ENCODE peak calls at places on chromosomes 3 and 15, in nine cellular contexts. I, H, P, X, W, A, R, J and T are unnamed samples. For H3K4me1, the result is how much of the 10 kb centered on the place peaks cover.

GRCh38 chr3:14410501-14411165 is 8.2 kb downstream of the SLC6A6 start:
- DNase-seq in X (no peak), W (no peak), R (peak), J (peak), A (peak), H (no peak), P (no peak), I (no peak), T (peak)

GRCh38 chr15:59299919-59300617 is 72.6 kb downstream of the MYO1E start:
- DNase-seq in R (peak), P (peak), I (peak), A (peak), J (peak), X (peak), H (no peak), W (peak), T (peak)

GRCh38 chr15:42037650-42038049 is 16.8 kb upstream of the PLA2G4E start:
- DNase-seq in P (peak), H (no peak), W (peak), I (no peak), A (no peak), X (peak), R (no peak), J (no peak), T (no peak)

GRCh38 chr3:133418361-133418760 is 18.5 kb downstream of the BFSP2 start:
- DNase-seq in R (no peak), I (no peak), W (no peak), X (no peak), J (no peak), H (no peak), A (no peak), P (no peak), T (no peak)

GRCh38 chr3:81743096-81744025 is 18.1 kb downstream of the GBE1 start:
- DNase-seq in A (peak), H (no peak), J (peak), X (no peak), P (no peak), W (peak), R (peak), I (no peak), T (peak)

GRCh38 chr3:39941941-39942340 is 132.5 kb downstream of the MYRIP start:
- DNase-seq in P (no peak), J (no peak), A (no peak), X (no peak), I (no peak), R (no peak), W (no peak), H (no peak), T (no peak)

GRCh38 chr3:184110316-184110725 is 13.5 kb downstream of the HTR3E start:
- DNase-seq in P (peak), R (no peak), A (peak), X (no peak), I (no peak), H (peak), J (no peak), W (no peak), T (peak)

GRCh38 chr3:167716920-167717319 is 17.8 kb downstream of the PDCD10 start:
- DNase-seq in W (no peak), I (no peak), X (no peak), R (no peak), J (no peak), P (peak), A (no peak), H (no peak), T (no peak)

GRCh38 chr15:59532770-59533379 is 78.7 kb upstream of the GCNT3 start:
- DNase-seq in J (no peak), P (peak), W (no peak), A (no peak), R (peak), X (no peak), I (no peak), H (no peak), T (peak)

GRCh38 chr15:57462391-57462790 is 86.1 kb downstream of the CGNL1 start:
- DNase-seq in P (no peak), R (no peak), J (no peak), X (no peak), W (no peak), I (no peak), H (no peak), A (no peak), T (no peak)

GRCh38 chr15:74958320-74958907 is 1.8 kb upstream of the RPP25 start:
- DNase-seq in J (peak), I (peak), X (peak), R (peak), P (peak), H (peak), W (peak), A (no peak), T (peak)

GRCh38 chr3:115580566-115580965 is 42.7 kb upstream of the GAP43 start:
- DNase-seq in P (no peak), R (no peak), A (no peak), J (no peak), W (no peak), H (no peak), X (no peak), I (no peak), T (no peak)

GRCh38 chr3:152241142-152242067 is 27.3 kb upstream of the MBNL1 start:
- DNase-seq in X (no peak), J (no peak), W (no peak), R (no peak), H (no peak), P (no peak), A (peak), I (no peak), T (no peak)

GRCh38 chr15:63338170-63338569 is 43.5 kb downstream of the CA12 start:
- DNase-seq in W (no peak), I (no peak), R (peak), A (peak), P (no peak), H (no peak), J (no peak), X (no peak), T (no peak)

GRCh38 chr3:169886671-169887070 is 16.9 kb upstream of the LRRC31 start:
- DNase-seq in R (no peak), A (peak), W (peak), I (peak), J (peak), H (no peak), P (no peak), X (no peak), T (no peak)

GRCh38 chr3:46110701-46111493 is 83.6 kb upstream of the XCR1 start:
- DNase-seq in P (peak), I (no peak), R (peak), J (peak), W (no peak), H (no peak), X (no peak), A (peak), T (peak)

GRCh38 chr3:23129062-23129461 is 74.1 kb upstream of the UBE2E2 start:
- DNase-seq in R (no peak), H (no peak), X (no peak), J (no peak), I (no peak), P (no peak), W (no peak), A (no peak), T (no peak)

GRCh38 chr15:60423540-60423939 is 25.8 kb upstream of the ANXA2 start:
- DNase-seq in P (no peak), H (no peak), W (no peak), X (no peak), A (peak), J (no peak), I (no peak), R (peak), T (peak)

GRCh38 chr3:140727886-140728285 is 50.0 kb downstream of the TRIM42 start:
- DNase-seq in I (no peak), H (no peak), A (no peak), X (no peak), P (no peak), J (no peak), W (no peak), R (no peak), T (no peak)

GRCh38 chr15:79540551-79540950 is 108.4 kb downstream of the MINAR1 start:
- DNase-seq in I (no peak), H (no peak), W (no peak), X (no peak), R (no peak), P (no peak), J (no peak), A (no peak), T (no peak)

GRCh38 chr3:12948891-12949711 is 107.7 kb upstream of the RPL32 start:
- DNase-seq in P (no peak), H (no peak), I (no peak), R (peak), J (peak), X (no peak), W (no peak), A (peak), T (peak)

GRCh38 chr3:49461443-49462171 is 8.5 kb upstream of the DAG1 start:
- DNase-seq in A (no peak), R (peak), W (no peak), H (peak), J (no peak), P (peak), X (no peak), I (peak), T (no peak)

GRCh38 chr15:66110788-66111187 is 142.8 kb downstream of the MEGF11 start:
- DNase-seq in I (no peak), H (no peak), J (no peak), P (no peak), X (no peak), R (no peak), W (no peak), A (no peak), T (no peak)

GRCh38 chr3:173513123-173513522 is 115.6 kb downstream of the NLGN1 start:
- DNase-seq in H (no peak), W (no peak), A (no peak), I (no peak), R (no peak), J (no peak), P (no peak), X (no peak), T (no peak)

GRCh38 chr3:14461748-14462324 is 59.4 kb downstream of the SLC6A6 start:
- DNase-seq in W (peak), X (peak), J (no peak), R (no peak), P (peak), I (no peak), A (peak), H (peak), T (peak)

GRCh38 chr15:77010842-77011241 is 15.9 kb downstream of the PSTPIP1 start:
- DNase-seq in J (no peak), R (no peak), A (no peak), X (no peak), P (no peak), W (no peak), H (no peak), I (peak), T (no peak)
- H3K4me1 ChIP-seq in J (under half), R (under half), A (under half), X (under half), P (under half), W (under half), H (under half), I (under half), T (under half)

GRCh38 chr3:181932039-181932438 is 220.3 kb downstream of the SOX2 start:
- DNase-seq in R (no peak), W (no peak), A (no peak), P (no peak), H (no peak), X (no peak), I (no peak), J (no peak), T (no peak)
- H3K4me1 ChIP-seq in R (under half), W (under half), A (under half), P (under half), H (under half), X (under half), I (under half), J (under half), T (under half)

GRCh38 chr15:90007089-90007487 is 6.0 kb downstream of the ZNF710 start:
- DNase-seq in A (no peak), H (no peak), W (no peak), X (no peak), I (no peak), J (no peak), R (no peak), P (no peak), T (no peak)
- H3K4me1 ChIP-seq in A (under half), H (under half), W (under half), X (under half), I (half or more), J (under half), R (under half), P (under half), T (under half)

GRCh38 chr3:125054436-125055164 is 1.2 kb downstream of the HEG1 start:
- DNase-seq in J (no peak), R (peak), X (no peak), H (no peak), I (no peak), W (no peak), P (peak), A (peak), T (peak)
- H3K4me1 ChIP-seq in J (under half), R (under half), X (under half), H (under half), I (half or more), W (half or more), P (under half), A (half or more), T (half or more)

GRCh38 chr15:65056868-65057548 is 10.8 kb downstream of the RASL12 start:
- DNase-seq in J (no peak), W (no peak), X (no peak), A (peak), H (no peak), P (peak), I (no peak), R (peak), T (peak)
- H3K4me1 ChIP-seq in J (half or more), W (under half), X (under half), A (under half), H (under half), P (under half), I (under half), R (under half), T (half or more)